ENCODE peak calls at places on chromosomes 11 and 22, in ten cellular contexts. One of them, this sample, is unnamed.
A peak's percentile ranks its signal among the peaks of the same experiment; 100 is the strongest.

GRCh38 chr22:46052801-46053562 is 76.0 kb upstream of the WNT7B start:
- DNase-seq in IMR-90: no peak
- DNase-seq in activated CD4-positive, alpha-beta T cell treated with anti-CD3 and anti-CD28 coated beads, Interleukin-2, amount 10 ng/mL, durations not matched to agents 7 days and 5 days: peak; percentile 23
- DNase-seq in activated effector memory CD4-positive, alpha-beta T cell treated with Interleukin-2 at 50 U/mL for 16 hours: no peak
- DNase-seq in activated T-cell treated with anti-CD3 and anti-CD28 coated beads, Interleukin-2, amount 50 U/mL, for 24 hours: peak; percentile 64
- DNase-seq in 8988T: peak; percentile 71
- DNase-seq in NCI-H2029: no peak
- DNase-seq in HFFc6: no peak
- DNase-seq in stimulated activated naive CD4-positive, alpha-beta T cell: no peak
- DNase-seq in stomach: peak; percentile 80
- DNase-seq in this sample: peak; percentile 24

GRCh38 chr11:19905280-19905853 is 192.7 kb downstream of the NAV2 start:
- DNase-seq in stomach: no peak
- DNase-seq in activated effector memory CD4-positive, alpha-beta T cell treated with Interleukin-2 at 50 U/mL for 16 hours: no peak
- DNase-seq in activated CD4-positive, alpha-beta T cell treated with anti-CD3 and anti-CD28 coated beads, Interleukin-2, amount 10 ng/mL, durations not matched to agents 7 days and 5 days: no peak
- DNase-seq in IMR-90: peak; percentile 67
- DNase-seq in 8988T: peak; percentile 31
- DNase-seq in HFFc6: peak; percentile 65
- DNase-seq in NCI-H2029: peak; percentile 49
- DNase-seq in stimulated activated naive CD4-positive, alpha-beta T cell: no peak
- DNase-seq in activated T-cell treated with anti-CD3 and anti-CD28 coated beads, Interleukin-2, amount 50 U/mL, for 24 hours: no peak
- DNase-seq in this sample: no peak

GRCh38 chr11:957201-957920 is 31.7 kb downstream of the AP2A2 start:
- DNase-seq in NCI-H2029: no peak
- DNase-seq in activated effector memory CD4-positive, alpha-beta T cell treated with Interleukin-2 at 50 U/mL for 16 hours: no peak
- DNase-seq in HFFc6: no peak
- DNase-seq in activated CD4-positive, alpha-beta T cell treated with anti-CD3 and anti-CD28 coated beads, Interleukin-2, amount 10 ng/mL, durations not matched to agents 7 days and 5 days: no peak
- DNase-seq in stimulated activated naive CD4-positive, alpha-beta T cell: no peak
- DNase-seq in 8988T: no peak
- DNase-seq in IMR-90: no peak
- DNase-seq in stomach: no peak
- DNase-seq in activated T-cell treated with anti-CD3 and anti-CD28 coated beads, Interleukin-2, amount 50 U/mL, for 24 hours: no peak
- DNase-seq in this sample: no peak

GRCh38 chr22:27476729-27477128 is 324.8 kb downstream of the MN1 start:
- DNase-seq in NCI-H2029: no peak
- DNase-seq in activated CD4-positive, alpha-beta T cell treated with anti-CD3 and anti-CD28 coated beads, Interleukin-2, amount 10 ng/mL, durations not matched to agents 7 days and 5 days: no peak
- DNase-seq in activated T-cell treated with anti-CD3 and anti-CD28 coated beads, Interleukin-2, amount 50 U/mL, for 24 hours: no peak
- DNase-seq in IMR-90: peak; percentile 83
- DNase-seq in activated effector memory CD4-positive, alpha-beta T cell treated with Interleukin-2 at 50 U/mL for 16 hours: no peak
- DNase-seq in stimulated activated naive CD4-positive, alpha-beta T cell: no peak
- DNase-seq in stomach: no peak
- DNase-seq in HFFc6: peak; percentile 77
- DNase-seq in 8988T: peak; percentile 61
- DNase-seq in this sample: no peak

GRCh38 chr11:12291767-12292166 is 85.6 kb upstream of the PARVA start:
- DNase-seq in IMR-90: no peak
- DNase-seq in NCI-H2029: no peak
- DNase-seq in 8988T: no peak
- DNase-seq in activated effector memory CD4-positive, alpha-beta T cell treated with Interleukin-2 at 50 U/mL for 16 hours: no peak
- DNase-seq in HFFc6: no peak
- DNase-seq in activated T-cell treated with anti-CD3 and anti-CD28 coated beads, Interleukin-2, amount 50 U/mL, for 24 hours: no peak
- DNase-seq in stomach: no peak
- DNase-seq in stimulated activated naive CD4-positive, alpha-beta T cell: no peak
- DNase-seq in activated CD4-positive, alpha-beta T cell treated with anti-CD3 and anti-CD28 coated beads, Interleukin-2, amount 10 ng/mL, durations not matched to agents 7 days and 5 days: no peak
- DNase-seq in this sample: no peak

GRCh38 chr11:83194284-83195175 is 1.0 kb downstream of the ANKRD42 start:
- DNase-seq in 8988T: no peak
- DNase-seq in NCI-H2029: no peak
- DNase-seq in activated T-cell treated with anti-CD3 and anti-CD28 coated beads, Interleukin-2, amount 50 U/mL, for 24 hours: peak; percentile 68
- DNase-seq in IMR-90: peak; percentile 77
- DNase-seq in activated CD4-positive, alpha-beta T cell treated with anti-CD3 and anti-CD28 coated beads, Interleukin-2, amount 10 ng/mL, durations not matched to agents 7 days and 5 days: peak; percentile 74
- DNase-seq in stimulated activated naive CD4-positive, alpha-beta T cell: peak; percentile 44
- DNase-seq in HFFc6: peak; percentile 78
- DNase-seq in stomach: peak; percentile 62
- DNase-seq in activated effector memory CD4-positive, alpha-beta T cell treated with Interleukin-2 at 50 U/mL for 16 hours: peak; percentile 51
- DNase-seq in this sample: peak; percentile 66

GRCh38 chr11:131749100-131749499 is 378.7 kb downstream of the NTM start:
- DNase-seq in HFFc6: peak; percentile 76
- DNase-seq in 8988T: no peak
- DNase-seq in activated T-cell treated with anti-CD3 and anti-CD28 coated beads, Interleukin-2, amount 50 U/mL, for 24 hours: no peak
- DNase-seq in stomach: no peak
- DNase-seq in IMR-90: peak; percentile 96
- DNase-seq in activated CD4-positive, alpha-beta T cell treated with anti-CD3 and anti-CD28 coated beads, Interleukin-2, amount 10 ng/mL, durations not matched to agents 7 days and 5 days: no peak
- DNase-seq in stimulated activated naive CD4-positive, alpha-beta T cell: no peak
- DNase-seq in activated effector memory CD4-positive, alpha-beta T cell treated with Interleukin-2 at 50 U/mL for 16 hours: no peak
- DNase-seq in NCI-H2029: no peak
- DNase-seq in this sample: no peak

GRCh38 chr11:108135845-108136599 is 14.7 kb downstream of the ACAT1 start:
- DNase-seq in stimulated activated naive CD4-positive, alpha-beta T cell: no peak
- DNase-seq in 8988T: no peak
- DNase-seq in NCI-H2029: no peak
- DNase-seq in stomach: no peak
- DNase-seq in activated T-cell treated with anti-CD3 and anti-CD28 coated beads, Interleukin-2, amount 50 U/mL, for 24 hours: no peak
- DNase-seq in IMR-90: peak; percentile 10
- DNase-seq in HFFc6: peak; percentile 54
- DNase-seq in activated CD4-positive, alpha-beta T cell treated with anti-CD3 and anti-CD28 coated beads, Interleukin-2, amount 10 ng/mL, durations not matched to agents 7 days and 5 days: peak; percentile 32
- DNase-seq in activated effector memory CD4-positive, alpha-beta T cell treated with Interleukin-2 at 50 U/mL for 16 hours: no peak
- DNase-seq in this sample: peak; percentile 7

GRCh38 chr11:1547467-1548098 is 24.5 kb downstream of the DUSP8 start:
- DNase-seq in activated T-cell treated with anti-CD3 and anti-CD28 coated beads, Interleukin-2, amount 50 U/mL, for 24 hours: no peak
- DNase-seq in 8988T: no peak
- DNase-seq in NCI-H2029: no peak
- DNase-seq in stimulated activated naive CD4-positive, alpha-beta T cell: no peak
- DNase-seq in activated CD4-positive, alpha-beta T cell treated with anti-CD3 and anti-CD28 coated beads, Interleukin-2, amount 10 ng/mL, durations not matched to agents 7 days and 5 days: no peak
- DNase-seq in activated effector memory CD4-positive, alpha-beta T cell treated with Interleukin-2 at 50 U/mL for 16 hours: no peak
- DNase-seq in IMR-90: no peak
- DNase-seq in stomach: no peak
- DNase-seq in HFFc6: no peak
- DNase-seq in this sample: no peak

GRCh38 chr11:79087238-79087956 is 353.4 kb downstream of the TENM4 start:
- DNase-seq in activated effector memory CD4-positive, alpha-beta T cell treated with Interleukin-2 at 50 U/mL for 16 hours: no peak
- DNase-seq in stimulated activated naive CD4-positive, alpha-beta T cell: no peak
- DNase-seq in 8988T: peak; percentile 63
- DNase-seq in stomach: no peak
- DNase-seq in activated CD4-positive, alpha-beta T cell treated with anti-CD3 and anti-CD28 coated beads, Interleukin-2, amount 10 ng/mL, durations not matched to agents 7 days and 5 days: no peak
- DNase-seq in IMR-90: peak; percentile 62
- DNase-seq in activated T-cell treated with anti-CD3 and anti-CD28 coated beads, Interleukin-2, amount 50 U/mL, for 24 hours: no peak
- DNase-seq in NCI-H2029: no peak
- DNase-seq in HFFc6: peak; percentile 55
- DNase-seq in this sample: no peak

GRCh38 chr22:27108425-27109114 is 451.2 kb downstream of the MIAT start:
- DNase-seq in HFFc6: no peak
- DNase-seq in activated CD4-positive, alpha-beta T cell treated with anti-CD3 and anti-CD28 coated beads, Interleukin-2, amount 10 ng/mL, durations not matched to agents 7 days and 5 days: no peak
- DNase-seq in stimulated activated naive CD4-positive, alpha-beta T cell: no peak
- DNase-seq in IMR-90: no peak
- DNase-seq in NCI-H2029: peak; percentile 44
- DNase-seq in stomach: peak; percentile 39
- DNase-seq in activated effector memory CD4-positive, alpha-beta T cell treated with Interleukin-2 at 50 U/mL for 16 hours: no peak
- DNase-seq in activated T-cell treated with anti-CD3 and anti-CD28 coated beads, Interleukin-2, amount 50 U/mL, for 24 hours: no peak
- DNase-seq in 8988T: no peak
- DNase-seq in this sample: no peak

GRCh38 chr22:30860176-30861105 is 108.1 kb downstream of the MORC2 start:
- DNase-seq in IMR-90: no peak
- DNase-seq in activated effector memory CD4-positive, alpha-beta T cell treated with Interleukin-2 at 50 U/mL for 16 hours: no peak
- DNase-seq in NCI-H2029: no peak
- DNase-seq in 8988T: no peak
- DNase-seq in stomach: peak; percentile 17
- DNase-seq in activated T-cell treated with anti-CD3 and anti-CD28 coated beads, Interleukin-2, amount 50 U/mL, for 24 hours: no peak
- DNase-seq in activated CD4-positive, alpha-beta T cell treated with anti-CD3 and anti-CD28 coated beads, Interleukin-2, amount 10 ng/mL, durations not matched to agents 7 days and 5 days: no peak
- DNase-seq in HFFc6: no peak
- DNase-seq in stimulated activated naive CD4-positive, alpha-beta T cell: no peak
- DNase-seq in this sample: no peak

GRCh38 chr11:105357146-105357545 is 217.6 kb upstream of the CARD18 start:
- DNase-seq in 8988T: no peak
- DNase-seq in HFFc6: no peak
- DNase-seq in stomach: no peak
- DNase-seq in IMR-90: no peak
- DNase-seq in NCI-H2029: no peak
- DNase-seq in activated T-cell treated with anti-CD3 and anti-CD28 coated beads, Interleukin-2, amount 50 U/mL, for 24 hours: no peak
- DNase-seq in activated effector memory CD4-positive, alpha-beta T cell treated with Interleukin-2 at 50 U/mL for 16 hours: no peak
- DNase-seq in activated CD4-positive, alpha-beta T cell treated with anti-CD3 and anti-CD28 coated beads, Interleukin-2, amount 10 ng/mL, durations not matched to agents 7 days and 5 days: no peak
- DNase-seq in stimulated activated naive CD4-positive, alpha-beta T cell: no peak
- DNase-seq in this sample: no peak

GRCh38 chr22:19463491-19464469 is 15.2 kb downstream of the UFD1 start:
- DNase-seq in NCI-H2029: no peak
- DNase-seq in 8988T: no peak
- DNase-seq in IMR-90: peak; percentile 82
- DNase-seq in activated effector memory CD4-positive, alpha-beta T cell treated with Interleukin-2 at 50 U/mL for 16 hours: no peak
- DNase-seq in HFFc6: peak; percentile 93
- DNase-seq in activated CD4-positive, alpha-beta T cell treated with anti-CD3 and anti-CD28 coated beads, Interleukin-2, amount 10 ng/mL, durations not matched to agents 7 days and 5 days: no peak
- DNase-seq in stomach: no peak
- DNase-seq in stimulated activated naive CD4-positive, alpha-beta T cell: no peak
- DNase-seq in activated T-cell treated with anti-CD3 and anti-CD28 coated beads, Interleukin-2, amount 50 U/mL, for 24 hours: no peak
- DNase-seq in this sample: no peak

GRCh38 chr22:48423481-48423901 is 1404.2 kb downstream of the BRD1 start:
- DNase-seq in NCI-H2029: peak; percentile 2
- DNase-seq in IMR-90: no peak
- DNase-seq in activated CD4-positive, alpha-beta T cell treated with anti-CD3 and anti-CD28 coated beads, Interleukin-2, amount 10 ng/mL, durations not matched to agents 7 days and 5 days: no peak
- DNase-seq in activated T-cell treated with anti-CD3 and anti-CD28 coated beads, Interleukin-2, amount 50 U/mL, for 24 hours: no peak
- DNase-seq in activated effector memory CD4-positive, alpha-beta T cell treated with Interleukin-2 at 50 U/mL for 16 hours: no peak
- DNase-seq in stomach: no peak
- DNase-seq in stimulated activated naive CD4-positive, alpha-beta T cell: no peak
- DNase-seq in 8988T: no peak
- DNase-seq in HFFc6: peak; percentile 4
- DNase-seq in this sample: no peak

GRCh38 chr11:42849362-42849761 is 462.4 kb upstream of the API5 start:
- DNase-seq in activated CD4-positive, alpha-beta T cell treated with anti-CD3 and anti-CD28 coated beads, Interleukin-2, amount 10 ng/mL, durations not matched to agents 7 days and 5 days: no peak
- DNase-seq in IMR-90: no peak
- DNase-seq in 8988T: no peak
- DNase-seq in HFFc6: no peak
- DNase-seq in stimulated activated naive CD4-positive, alpha-beta T cell: no peak
- DNase-seq in stomach: no peak
- DNase-seq in activated effector memory CD4-positive, alpha-beta T cell treated with Interleukin-2 at 50 U/mL for 16 hours: no peak
- DNase-seq in activated T-cell treated with anti-CD3 and anti-CD28 coated beads, Interleukin-2, amount 50 U/mL, for 24 hours: no peak
- DNase-seq in NCI-H2029: no peak
- DNase-seq in this sample: no peak

GRCh38 chr11:24064309-24064903 is 432.4 kb upstream of the LUZP2 start:
- DNase-seq in activated effector memory CD4-positive, alpha-beta T cell treated with Interleukin-2 at 50 U/mL for 16 hours: no peak
- DNase-seq in activated CD4-positive, alpha-beta T cell treated with anti-CD3 and anti-CD28 coated beads, Interleukin-2, amount 10 ng/mL, durations not matched to agents 7 days and 5 days: no peak
- DNase-seq in HFFc6: no peak
- DNase-seq in NCI-H2029: no peak
- DNase-seq in activated T-cell treated with anti-CD3 and anti-CD28 coated beads, Interleukin-2, amount 50 U/mL, for 24 hours: no peak
- DNase-seq in 8988T: no peak
- DNase-seq in stomach: no peak
- DNase-seq in IMR-90: no peak
- DNase-seq in stimulated activated naive CD4-positive, alpha-beta T cell: no peak
- DNase-seq in this sample: no peak

GRCh38 chr11:78363018-78363619 is 54.5 kb downstream of the GAB2 start:
- DNase-seq in 8988T: no peak
- DNase-seq in NCI-H2029: no peak
- DNase-seq in HFFc6: no peak
- DNase-seq in stimulated activated naive CD4-positive, alpha-beta T cell: no peak
- DNase-seq in IMR-90: no peak
- DNase-seq in activated CD4-positive, alpha-beta T cell treated with anti-CD3 and anti-CD28 coated beads, Interleukin-2, amount 10 ng/mL, durations not matched to agents 7 days and 5 days: no peak
- DNase-seq in activated effector memory CD4-positive, alpha-beta T cell treated with Interleukin-2 at 50 U/mL for 16 hours: no peak
- DNase-seq in stomach: no peak
- DNase-seq in activated T-cell treated with anti-CD3 and anti-CD28 coated beads, Interleukin-2, amount 50 U/mL, for 24 hours: no peak
- DNase-seq in this sample: no peak

GRCh38 chr11:107139396-107139795 is 121.1 kb upstream of the GUCY1A2 start:
- DNase-seq in HFFc6: no peak
- DNase-seq in stomach: no peak
- DNase-seq in NCI-H2029: no peak
- DNase-seq in IMR-90: no peak
- DNase-seq in activated T-cell treated with anti-CD3 and anti-CD28 coated beads, Interleukin-2, amount 50 U/mL, for 24 hours: no peak
- DNase-seq in stimulated activated naive CD4-positive, alpha-beta T cell: no peak
- DNase-seq in activated CD4-positive, alpha-beta T cell treated with anti-CD3 and anti-CD28 coated beads, Interleukin-2, amount 10 ng/mL, durations not matched to agents 7 days and 5 days: no peak
- DNase-seq in activated effector memory CD4-positive, alpha-beta T cell treated with Interleukin-2 at 50 U/mL for 16 hours: no peak
- DNase-seq in 8988T: no peak
- DNase-seq in this sample: no peak

GRCh38 chr11:60985501-60985900 is 14.0 kb downstream of the CD6 start:
- DNase-seq in 8988T: no peak
- DNase-seq in activated CD4-positive, alpha-beta T cell treated with anti-CD3 and anti-CD28 coated beads, Interleukin-2, amount 10 ng/mL, durations not matched to agents 7 days and 5 days: no peak
- DNase-seq in NCI-H2029: no peak
- DNase-seq in activated T-cell treated with anti-CD3 and anti-CD28 coated beads, Interleukin-2, amount 50 U/mL, for 24 hours: peak; percentile 49
- DNase-seq in activated effector memory CD4-positive, alpha-beta T cell treated with Interleukin-2 at 50 U/mL for 16 hours: no peak
- DNase-seq in HFFc6: no peak
- DNase-seq in IMR-90: no peak
- DNase-seq in stimulated activated naive CD4-positive, alpha-beta T cell: no peak
- DNase-seq in stomach: no peak
- DNase-seq in this sample: no peak

GRCh38 chr11:86003654-86004053 is 65.2 kb downstream of the PICALM start:
- DNase-seq in activated T-cell treated with anti-CD3 and anti-CD28 coated beads, Interleukin-2, amount 50 U/mL, for 24 hours: no peak
- DNase-seq in stomach: no peak
- DNase-seq in stimulated activated naive CD4-positive, alpha-beta T cell: no peak
- DNase-seq in activated CD4-positive, alpha-beta T cell treated with anti-CD3 and anti-CD28 coated beads, Interleukin-2, amount 10 ng/mL, durations not matched to agents 7 days and 5 days: no peak
- DNase-seq in IMR-90: no peak
- DNase-seq in HFFc6: no peak
- DNase-seq in 8988T: no peak
- DNase-seq in NCI-H2029: no peak
- DNase-seq in activated effector memory CD4-positive, alpha-beta T cell treated with Interleukin-2 at 50 U/mL for 16 hours: no peak
- DNase-seq in this sample: no peak

GRCh38 chr11:33956611-33957010 is 64.7 kb upstream of the LMO2 start:
- DNase-seq in stimulated activated naive CD4-positive, alpha-beta T cell: no peak
- DNase-seq in HFFc6: no peak
- DNase-seq in activated T-cell treated with anti-CD3 and anti-CD28 coated beads, Interleukin-2, amount 50 U/mL, for 24 hours: no peak
- DNase-seq in NCI-H2029: no peak
- DNase-seq in IMR-90: no peak
- DNase-seq in activated effector memory CD4-positive, alpha-beta T cell treated with Interleukin-2 at 50 U/mL for 16 hours: no peak
- DNase-seq in 8988T: no peak
- DNase-seq in stomach: no peak
- DNase-seq in activated CD4-positive, alpha-beta T cell treated with anti-CD3 and anti-CD28 coated beads, Interleukin-2, amount 10 ng/mL, durations not matched to agents 7 days and 5 days: no peak
- DNase-seq in this sample: no peak

GRCh38 chr22:39148727-39149535 is 3.5 kb downstream of the CBX7 start:
- DNase-seq in stomach: peak; percentile 47
- DNase-seq in HFFc6: no peak
- DNase-seq in IMR-90: no peak
- DNase-seq in activated T-cell treated with anti-CD3 and anti-CD28 coated beads, Interleukin-2, amount 50 U/mL, for 24 hours: peak; percentile 82
- DNase-seq in NCI-H2029: no peak
- DNase-seq in 8988T: peak; percentile 47
- DNase-seq in stimulated activated naive CD4-positive, alpha-beta T cell: peak; percentile 57
- DNase-seq in activated CD4-positive, alpha-beta T cell treated with anti-CD3 and anti-CD28 coated beads, Interleukin-2, amount 10 ng/mL, durations not matched to agents 7 days and 5 days: peak; percentile 36
- DNase-seq in activated effector memory CD4-positive, alpha-beta T cell treated with Interleukin-2 at 50 U/mL for 16 hours: peak; percentile 50
- DNase-seq in this sample: peak; percentile 69

This sample was measured in central memory CD4-positive, alpha-beta T cell.